ENCODE peak calls at places on chromosomes 5 and 9, in ten cellular contexts. Z is HCT116; F is NCI-H2107; G is DND-41; N is right atrium auricular region; B is NCI-H1105; P is kidney epithelial cell; K is neuronal stem cell; T is left kidney; D is activated CD4-positive, CD25-positive, alpha-beta regulatory T cell. O is an unnamed sample.

GRCh38 chr5:115379622-115380344 is 83.3 kb upstream of the CCDC112 start:
- DNase-seq in Z (peak; percentile 81), F (no peak), G (no peak), N (no peak), B (peak; percentile 28), P (peak; percentile 69), K (no peak), T (peak; percentile 68), D (no peak), O (no peak)

GRCh38 chr9:133468374-133468773 is 8.6 kb downstream of the CACFD1 start:
- DNase-seq in Z (no peak), F (no peak), G (no peak), N (no peak), B (no peak), P (no peak), K (no peak), T (no peak), D (no peak), O (no peak)

GRCh38 chr5:40499514-40500273 is 180.0 kb upstream of the PTGER4 start:
- DNase-seq in Z (no peak), F (no peak), G (no peak), N (no peak), B (no peak), P (no peak), K (no peak), T (no peak), D (no peak), O (no peak)

GRCh38 chr5:171897231-171897630 is 109.2 kb downstream of the FBXW11 start:
- DNase-seq in Z (no peak), F (no peak), G (peak; percentile 57), N (no peak), B (no peak), P (no peak), K (no peak), T (no peak), D (no peak), O (no peak)

GRCh38 chr5:135242496-135243193 is 156.4 kb downstream of the MACROH2A1 start:
- DNase-seq in Z (no peak), F (no peak), G (no peak), N (peak; percentile 60), B (no peak), P (no peak), K (no peak), T (no peak), D (no peak), O (peak; percentile 7)

GRCh38 chr9:98272083-98272482 is 16.6 kb upstream of the TBC1D2 start:
- DNase-seq in Z (no peak), F (no peak), G (no peak), N (no peak), B (no peak), P (no peak), K (no peak), T (no peak), D (no peak), O (no peak)

GRCh38 chr5:77719666-77720363 is 56.3 kb downstream of the TBCA start:
- DNase-seq in Z (no peak), F (no peak), G (no peak), N (no peak), B (no peak), P (no peak), K (no peak), T (no peak), D (no peak), O (no peak)

GRCh38 chr9:126856326-126856877 is 4.0 kb upstream of the ZBTB34 start:
- DNase-seq in Z (no peak), F (no peak), G (no peak), N (no peak), B (peak; percentile 24), P (no peak), K (no peak), T (no peak), D (no peak), O (no peak)

GRCh38 chr5:123217183-123217582 is 128.1 kb downstream of the PRDM6 start:
- DNase-seq in Z (no peak), F (no peak), G (no peak), N (no peak), B (no peak), P (no peak), K (no peak), T (no peak), D (no peak), O (no peak)

GRCh38 chr9:109729513-109729912 is 50.5 kb upstream of the PALM2AKAP2 start:
- DNase-seq in Z (no peak), F (no peak), G (no peak), N (no peak), B (no peak), P (no peak), K (no peak), T (no peak), D (no peak), O (no peak)

GRCh38 chr5:54457094-54457531 is 1.6 kb downstream of the HSPB3 start:
- DNase-seq in Z (no peak), F (no peak), G (no peak), N (no peak), B (no peak), P (peak; percentile 23), K (no peak), T (peak; percentile 77), D (no peak), O (no peak)

GRCh38 chr5:142800776-142801494 is 30.8 kb downstream of the ARHGAP26 start:
- DNase-seq in Z (no peak), F (no peak), G (peak; percentile 87), N (no peak), B (no peak), P (no peak), K (no peak), T (no peak), D (peak; percentile 2), O (peak; percentile 51)

GRCh38 chr9:136438548-136438908 is 1.1 kb downstream of the INPP5E start:
- DNase-seq in Z (no peak), F (no peak), G (no peak), N (no peak), B (no peak), P (no peak), K (peak; percentile 17), T (peak; percentile 50), D (no peak), O (no peak)

GRCh38 chr9:77819672-77820071 is 171.6 kb upstream of the GNA14 start:
- DNase-seq in Z (no peak), F (no peak), G (no peak), N (no peak), B (no peak), P (no peak), K (no peak), T (no peak), D (no peak), O (no peak)

GRCh38 chr9:36637491-36638270 is 65.0 kb downstream of the MELK start:
- DNase-seq in Z (no peak), F (no peak), G (no peak), N (no peak), B (no peak), P (no peak), K (no peak), T (peak; percentile 24), D (no peak), O (no peak)

O was measured in activated T-cell treated with anti-CD3 and anti-CD28 coated beads, Interleukin-2, amount 50 U/mL, for 24 hours.